ENCODE peak calls at places on chromosome 4, in eight cellular contexts. W is B cell, N is C1 segment of cervical spinal cord, F is left lung, E is progenitor cell of endocrine pancreas, O is bronchial epithelial cell, V is COLO829, S is choroid plexus epithelial cell. Y is an unnamed sample.

GRCh38 chr4:1473718-1474117 is 67.5 kb upstream of the NKX1-1 start:
- DNase-seq in O (no peak), N (no peak), F (peak; percentile 17), E (no peak), V (no peak), W (no peak), S (no peak), Y (no peak)

GRCh38 chr4:181846934-181847333 is 396.3 kb upstream of the TENM3 start:
- DNase-seq in N (no peak), S (no peak), W (no peak), E (no peak), V (no peak), O (no peak), F (no peak), Y (no peak)

GRCh38 chr4:110020139-110020538 is 107.5 kb downstream of the EGF start:
- DNase-seq in V (no peak), S (peak; percentile 83), F (no peak), N (no peak), O (no peak), W (no peak), E (no peak), Y (no peak)

GRCh38 chr4:4856071-4857000 is 3.1 kb upstream of the MSX1 start:
- DNase-seq in O (no peak), N (no peak), F (peak; percentile 22), E (no peak), S (no peak), V (no peak), W (peak; percentile 42), Y (no peak)

GRCh38 chr4:126458993-126459392 is 1144.2 kb downstream of the FAT4 start:
- DNase-seq in S (peak; percentile 6), W (no peak), O (no peak), V (no peak), F (no peak), E (no peak), N (no peak), Y (no peak)

GRCh38 chr4:80921441-80921840 is 109.1 kb upstream of the BMP3 start:
- DNase-seq in E (no peak), O (no peak), N (no peak), W (no peak), V (no peak), S (no peak), F (no peak), Y (peak; percentile 14)

GRCh38 chr4:67983333-67983732 is 20.0 kb upstream of the TMPRSS11A start:
- DNase-seq in V (no peak), S (no peak), F (no peak), E (no peak), O (peak; percentile 87), N (no peak), W (no peak), Y (no peak)

GRCh38 chr4:124564121-124564520 is 148.4 kb downstream of the ANKRD50 start:
- DNase-seq in F (no peak), E (no peak), V (no peak), W (no peak), N (no peak), O (no peak), S (peak; percentile 7), Y (no peak)

GRCh38 chr4:151430737-151431457 is 21.9 kb downstream of the FHIP1A start:
- DNase-seq in N (no peak), O (peak; percentile 67), E (no peak), F (no peak), V (no peak), S (no peak), W (no peak), Y (no peak)

GRCh38 chr4:127732623-127733199 is 2.5 kb downstream of the SLC25A31 start:
- DNase-seq in F (no peak), E (no peak), S (peak; percentile 76), W (peak; percentile 14), O (peak; percentile 59), V (peak; percentile 66), N (no peak), Y (peak; percentile 71)

GRCh38 chr4:159390648-159391047 is 287.8 kb downstream of the RAPGEF2 start:
- DNase-seq in N (no peak), V (peak; percentile 26), O (peak; percentile 99), W (no peak), E (no peak), F (no peak), S (peak; percentile 99), Y (peak; percentile 76)

GRCh38 chr4:86184216-86184915 is 175.5 kb downstream of the MAPK10 start:
- DNase-seq in F (no peak), O (no peak), E (no peak), S (peak; percentile 62), V (no peak), N (no peak), W (no peak), Y (no peak)

GRCh38 chr4:86848136-86848535 is 1.0 kb downstream of the SLC10A6 start:
- DNase-seq in E (no peak), N (no peak), W (no peak), S (no peak), O (no peak), V (no peak), F (no peak), Y (no peak)

GRCh38 chr4:188218392-188218791 is 79.2 kb downstream of the TRIML1 start:
- DNase-seq in N (no peak), F (no peak), W (no peak), E (no peak), O (no peak), V (no peak), S (no peak), Y (no peak)

GRCh38 chr4:168496834-168497233 is at the start of gene PALLD:
- DNase-seq in W (no peak), E (no peak), V (no peak), N (no peak), O (no peak), F (peak; percentile 47), S (peak; percentile 77), Y (no peak)

GRCh38 chr4:722181-722725 is 16.6 kb downstream of the PCGF3 start:
- DNase-seq in E (no peak), O (no peak), F (no peak), N (no peak), S (no peak), W (no peak), V (no peak), Y (no peak)

GRCh38 chr4:13833171-13833804 is 205.8 kb upstream of the BOD1L1 start:
- DNase-seq in S (no peak), W (no peak), V (no peak), F (no peak), E (no peak), N (no peak), O (peak; percentile 53), Y (no peak)

GRCh38 chr4:147244786-147245185 is 236.1 kb upstream of the EDNRA start:
- DNase-seq in F (no peak), N (no peak), O (no peak), W (no peak), E (no peak), S (no peak), V (no peak), Y (no peak)

GRCh38 chr4:145207934-145208333 is 27.5 kb upstream of the OTUD4 start:
- DNase-seq in N (no peak), O (peak; percentile 9), E (no peak), F (no peak), S (no peak), W (no peak), V (no peak), Y (no peak)

GRCh38 chr4:184860018-184860530 is 34.3 kb upstream of the ACSL1 start:
- DNase-seq in N (no peak), E (no peak), V (no peak), S (no peak), F (no peak), W (no peak), O (no peak), Y (no peak)

GRCh38 chr4:133148690-133149363 is at the start of gene PCDH10:
- DNase-seq in N (peak; percentile 78), W (peak; percentile 26), F (peak; percentile 82), S (peak; percentile 97), E (peak; percentile 87), V (peak; percentile 87), O (peak; percentile 56), Y (peak; percentile 54)

GRCh38 chr4:20859097-20859781 is 159.0 kb downstream of the PACRGL start:
- DNase-seq in E (no peak), O (no peak), V (no peak), S (no peak), W (no peak), N (no peak), F (no peak), Y (no peak)

GRCh38 chr4:38123555-38123954 is 163.4 kb downstream of the PTTG2 start:
- DNase-seq in V (no peak), W (no peak), E (no peak), N (no peak), S (no peak), F (no peak), O (no peak), Y (no peak)

GRCh38 chr4:37760840-37761239 is 65.6 kb upstream of the PGM2 start:
- DNase-seq in F (no peak), W (no peak), E (no peak), N (no peak), V (no peak), O (peak; percentile 13), S (peak; percentile 70), Y (no peak)

GRCh38 chr4:1055721-1056590 is 44.5 kb downstream of the FGFRL1 start:
- DNase-seq in V (no peak), W (peak; percentile 93), S (peak; percentile 57), E (no peak), N (no peak), O (no peak), F (no peak), Y (no peak)

GRCh38 chr4:1567519-1567807 is 116.7 kb downstream of the FAM53A start:
- DNase-seq in E (no peak), W (no peak), F (no peak), O (no peak), N (no peak), V (no peak), S (no peak), Y (no peak)

GRCh38 chr4:145557720-145558119 is 61.5 kb upstream of the MMAA start:
- DNase-seq in S (peak; percentile 88), F (peak; percentile 49), O (peak; percentile 70), V (peak; percentile 86), N (no peak), E (peak; percentile 23), W (peak; percentile 39), Y (peak; percentile 31)

GRCh38 chr4:63505714-63506460 is 903.4 kb downstream of the TECRL start:
- DNase-seq in W (no peak), O (no peak), S (no peak), V (no peak), E (no peak), F (no peak), N (no peak), Y (no peak)

GRCh38 chr4:128452415-128452814 is 164.8 kb upstream of the PGRMC2 start:
- DNase-seq in V (no peak), O (no peak), E (no peak), W (no peak), N (no peak), F (no peak), S (peak; percentile 36), Y (no peak)

GRCh38 chr4:175540732-175541131 is 271.3 kb downstream of the GPM6A start:
- DNase-seq in N (no peak), E (no peak), W (no peak), V (no peak), S (no peak), F (no peak), O (no peak), Y (no peak)

GRCh38 chr4:53196872-53197759 is 168.7 kb downstream of the SCFD2 start:
- DNase-seq in N (no peak), O (peak; percentile 79), S (peak; percentile 95), V (peak; percentile 70), E (no peak), W (peak; percentile 30), F (no peak), Y (no peak)

GRCh38 chr4:152545088-152545487 is 9.2 kb upstream of the FBXW7 start:
- DNase-seq in W (no peak), E (no peak), N (no peak), S (no peak), F (no peak), O (no peak), V (no peak), Y (no peak)

GRCh38 chr4:152478456-152479237 is 57.2 kb downstream of the FBXW7 start:
- DNase-seq in F (no peak), E (no peak), S (peak; percentile 25), V (no peak), O (no peak), W (no peak), N (no peak), Y (no peak)

GRCh38 chr4:107658400-107659326 is 61.4 kb downstream of the PAPSS1 start:
- DNase-seq in O (no peak), S (peak; percentile 22), E (no peak), W (no peak), F (no peak), N (no peak), V (no peak), Y (no peak)

Y was measured in PC-9.